ENCODE peak calls at places on chromosomes 3 and 15, in four cellular contexts. One of them, this sample, is unnamed.

GRCh38 chr3:168872811-168873210 is 777.1 kb upstream of the GOLIM4 start:
- DNase-seq in testis: no peak
- DNase-seq in retina: no peak
- DNase-seq in esophagus squamous epithelium: no peak
- DNase-seq in this sample: no peak

GRCh38 chr3:124315215-124316033 is 323.5 kb upstream of the ROPN1 start:
- DNase-seq in testis: no peak
- DNase-seq in retina: no peak
- DNase-seq in esophagus squamous epithelium: no peak
- DNase-seq in this sample: no peak

GRCh38 chr3:48399387-48400172 is 27.6 kb downstream of the FBXW12 start:
- DNase-seq in testis: peak
- DNase-seq in retina: no peak
- DNase-seq in esophagus squamous epithelium: no peak
- DNase-seq in this sample: no peak

GRCh38 chr3:139120336-139120971 is 75.8 kb upstream of the PRR23C start:
- DNase-seq in testis: no peak
- DNase-seq in retina: no peak
- DNase-seq in esophagus squamous epithelium: no peak
- DNase-seq in this sample: no peak

GRCh38 chr3:13858768-13859520 is 20.9 kb downstream of the WNT7A start:
- DNase-seq in testis: no peak
- DNase-seq in retina: no peak
- DNase-seq in esophagus squamous epithelium: no peak
- DNase-seq in this sample: no peak

GRCh38 chr15:48242531-48242930 is 36.4 kb downstream of the SLC12A1 start:
- DNase-seq in testis: no peak
- DNase-seq in retina: no peak
- DNase-seq in esophagus squamous epithelium: no peak
- DNase-seq in this sample: no peak

GRCh38 chr3:71546781-71547180 is 36.7 kb downstream of the FOXP1 start:
- DNase-seq in testis: no peak
- DNase-seq in retina: no peak
- DNase-seq in esophagus squamous epithelium: no peak
- DNase-seq in this sample: no peak

GRCh38 chr15:62964251-62964650 is 78.3 kb upstream of the TPM1 start:
- DNase-seq in testis: no peak
- DNase-seq in retina: no peak
- DNase-seq in esophagus squamous epithelium: no peak
- DNase-seq in this sample: no peak

GRCh38 chr3:68809596-68809995 is 122.8 kb downstream of the TAFA4 start:
- DNase-seq in testis: no peak
- DNase-seq in retina: no peak
- DNase-seq in esophagus squamous epithelium: no peak
- DNase-seq in this sample: no peak

GRCh38 chr3:9280477-9281219 is 31.2 kb upstream of the SRGAP3 start:
- DNase-seq in testis: no peak
- DNase-seq in retina: peak
- DNase-seq in esophagus squamous epithelium: no peak
- DNase-seq in this sample: no peak

GRCh38 chr15:48974865-48975264 is 11.1 kb upstream of the SHC4 start:
- DNase-seq in testis: no peak
- DNase-seq in retina: peak
- DNase-seq in esophagus squamous epithelium: no peak
- DNase-seq in this sample: no peak

This sample was measured in T follicular helper cell.